ENCODE peak calls at places on chromosomes 7 and 10, in nine cellular contexts. R is mesothelial cell of epicardium, Y is OCI-LY7, Q is spleen, O is foreskin fibroblast, H is HFFc6, S is right lobe of liver, U is colonic mucosa, J is mucosa of descending colon. Z is an unnamed sample.

GRCh38 chr10:123301077-123301875 is 147.1 kb downstream of the BUB3 start:
- DNase-seq in R (no peak), H (no peak), O (peak), U (no peak), J (peak), S (no peak), Y (no peak), Q (no peak), Z (no peak)

GRCh38 chr10:56823849-56824248 is 462.8 kb upstream of the ZWINT start:
- DNase-seq in S (no peak), Q (no peak), Y (peak), R (no peak), O (no peak), H (no peak), U (no peak), J (no peak), Z (no peak)

GRCh38 chr10:235921-236320 is 100.7 kb downstream of the ZMYND11 start:
- DNase-seq in J (no peak), R (no peak), S (no peak), O (peak), Q (no peak), U (no peak), H (no peak), Y (no peak), Z (no peak)

GRCh38 chr7:102273749-102274712 is 12.6 kb upstream of the SH2B2 start:
- DNase-seq in S (no peak), J (peak), H (peak), O (peak), Y (peak), U (peak), R (no peak), Q (no peak), Z (no peak)

GRCh38 chr10:96272986-96273280 is 1.6 kb upstream of the BLNK start:
- DNase-seq in Q (no peak), R (no peak), J (no peak), S (no peak), H (no peak), U (no peak), Y (no peak), O (no peak), Z (no peak)

GRCh38 chr10:53894145-53894544 is 906.9 kb downstream of the PCDH15 start:
- DNase-seq in S (no peak), Q (no peak), H (no peak), Y (no peak), O (no peak), R (no peak), U (peak), J (peak), Z (no peak)

GRCh38 chr7:8881916-8882315 is 448.5 kb downstream of the NXPH1 start:
- DNase-seq in U (no peak), Y (no peak), H (no peak), S (no peak), R (no peak), J (no peak), Q (no peak), O (no peak), Z (no peak)

GRCh38 chr7:80133361-80134104 is 1.1 kb upstream of the GNAI1 start:
- DNase-seq in H (peak), J (peak), Y (no peak), S (no peak), U (no peak), Q (no peak), O (peak), R (no peak), Z (no peak)

GRCh38 chr10:32317795-32318194 is 29.2 kb downstream of the EPC1 start:
- DNase-seq in Q (no peak), O (no peak), J (no peak), U (no peak), R (no peak), Y (peak), H (no peak), S (no peak), Z (no peak)

GRCh38 chr7:25779002-25779546 is 372.9 kb upstream of the NFE2L3 start:
- DNase-seq in H (no peak), Y (no peak), U (no peak), J (no peak), O (no peak), R (no peak), Q (no peak), S (no peak), Z (no peak)

GRCh38 chr10:48590945-48591344 is 13.9 kb downstream of the ARHGAP22 start:
- DNase-seq in Q (no peak), J (no peak), S (no peak), U (no peak), R (no peak), Y (no peak), O (no peak), H (no peak), Z (no peak)

GRCh38 chr10:89171263-89171872 is 35.7 kb downstream of the CH25H start:
- DNase-seq in J (no peak), O (no peak), Y (no peak), H (peak), U (no peak), R (no peak), S (no peak), Q (no peak), Z (no peak)

GRCh38 chr10:131149586-131149985 is 161.9 kb downstream of the TCERG1L start:
- DNase-seq in H (no peak), Q (peak), U (no peak), O (no peak), J (no peak), R (no peak), S (no peak), Y (no peak), Z (no peak)

GRCh38 chr7:29038463-29038862 is 80.3 kb upstream of the TRIL start:
- DNase-seq in U (no peak), R (no peak), H (no peak), J (no peak), Q (no peak), Y (no peak), S (no peak), O (peak), Z (no peak)

GRCh38 chr7:155916926-155917655 is 104.8 kb upstream of the SHH start:
- DNase-seq in H (no peak), Q (peak), S (peak), Y (no peak), J (no peak), R (no peak), O (peak), U (no peak), Z (no peak)

GRCh38 chr10:52447931-52448353 is 133.9 kb downstream of the DKK1 start:
- DNase-seq in J (no peak), Q (no peak), O (peak), H (peak), R (no peak), U (no peak), S (no peak), Y (no peak), Z (no peak)

GRCh38 chr10:73965890-73966768 is 31.8 kb upstream of the VCL start:
- DNase-seq in O (peak), R (peak), Q (no peak), J (peak), Y (no peak), S (peak), H (peak), U (peak), Z (peak)

GRCh38 chr7:95620631-95621030 is 24.3 kb upstream of the PDK4 start:
- DNase-seq in O (no peak), J (no peak), U (no peak), S (no peak), R (no peak), H (no peak), Y (no peak), Q (no peak), Z (no peak)

GRCh38 chr10:79391231-79392019 is 44.2 kb downstream of the PPIF start:
- DNase-seq in Y (no peak), H (no peak), J (no peak), S (no peak), U (peak), O (peak), Q (peak), R (no peak), Z (no peak)

GRCh38 chr7:5614579-5614978 is 166.9 kb downstream of the RNF216 start:
- DNase-seq in Y (no peak), U (no peak), Q (no peak), S (no peak), R (no peak), J (no peak), O (no peak), H (no peak), Z (no peak)

GRCh38 chr7:71408276-71408675 is 276.3 kb downstream of the GALNT17 start:
- DNase-seq in H (no peak), S (no peak), U (no peak), Q (no peak), R (no peak), J (no peak), Y (no peak), O (no peak), Z (no peak)

GRCh38 chr7:68248973-68249372 is 1252.3 kb downstream of the TYW1 start:
- DNase-seq in Q (no peak), Y (no peak), O (no peak), H (no peak), S (no peak), U (no peak), J (no peak), R (no peak), Z (no peak)

GRCh38 chr7:56097700-56098099 is 4.9 kb upstream of the PHKG1 start:
- DNase-seq in U (no peak), H (peak), J (no peak), R (no peak), O (peak), Q (peak), S (no peak), Y (no peak), Z (peak)

GRCh38 chr7:131104611-131105293 is 222.9 kb upstream of the MKLN1 start:
- DNase-seq in H (no peak), S (no peak), Y (peak), U (no peak), Q (no peak), R (no peak), O (peak), J (no peak), Z (no peak)

GRCh38 chr7:151695856-151696555 is 176.3 kb upstream of the RHEB start:
- DNase-seq in H (no peak), U (no peak), Y (no peak), J (no peak), Q (no peak), O (no peak), R (no peak), S (no peak), Z (no peak)

GRCh38 chr7:157973971-157974677 is 613.5 kb downstream of the PTPRN2 start:
- DNase-seq in O (no peak), U (no peak), H (no peak), S (no peak), Q (peak), R (no peak), Y (no peak), J (no peak), Z (no peak)

GRCh38 chr7:23230586-23231195 is 15.9 kb upstream of the GPNMB start:
- DNase-seq in Q (no peak), R (no peak), O (no peak), U (no peak), H (no peak), S (no peak), J (no peak), Y (no peak), Z (no peak)

GRCh38 chr7:13050703-13051102 is 363.3 kb downstream of the ARL4A start:
- DNase-seq in O (peak), Y (no peak), R (no peak), Q (no peak), U (no peak), J (no peak), H (peak), S (no peak), Z (peak)

GRCh38 chr10:26199841-26200240 is 16.7 kb upstream of the GAD2 start:
- DNase-seq in U (no peak), O (no peak), J (no peak), Y (no peak), Q (no peak), H (no peak), R (no peak), S (no peak), Z (no peak)

GRCh38 chr7:144720139-144720538 is 115.7 kb downstream of the TPK1 start:
- DNase-seq in H (no peak), S (no peak), J (no peak), U (no peak), O (no peak), Y (no peak), R (no peak), Q (no peak), Z (no peak)

GRCh38 chr10:31138026-31138553 is 106.4 kb upstream of the ZNF438 start:
- DNase-seq in Y (no peak), S (no peak), U (no peak), R (no peak), H (no peak), J (no peak), Q (no peak), O (peak), Z (no peak)

GRCh38 chr7:130899638-130900401 is 165.8 kb upstream of the KLF14 start:
- DNase-seq in J (peak), H (no peak), U (peak), S (peak), O (peak), R (no peak), Y (peak), Q (no peak), Z (no peak)

GRCh38 chr10:21145751-21146445 is 248.8 kb upstream of the NEBL start:
- DNase-seq in S (no peak), J (no peak), Q (no peak), Y (no peak), U (no peak), R (no peak), H (no peak), O (no peak), Z (no peak)

GRCh38 chr10:98028168-98028770 is 2.2 kb downstream of the CRTAC1 start:
- DNase-seq in R (no peak), O (peak), J (peak), S (peak), U (peak), Q (no peak), Y (peak), H (peak), Z (no peak)

DNA sequence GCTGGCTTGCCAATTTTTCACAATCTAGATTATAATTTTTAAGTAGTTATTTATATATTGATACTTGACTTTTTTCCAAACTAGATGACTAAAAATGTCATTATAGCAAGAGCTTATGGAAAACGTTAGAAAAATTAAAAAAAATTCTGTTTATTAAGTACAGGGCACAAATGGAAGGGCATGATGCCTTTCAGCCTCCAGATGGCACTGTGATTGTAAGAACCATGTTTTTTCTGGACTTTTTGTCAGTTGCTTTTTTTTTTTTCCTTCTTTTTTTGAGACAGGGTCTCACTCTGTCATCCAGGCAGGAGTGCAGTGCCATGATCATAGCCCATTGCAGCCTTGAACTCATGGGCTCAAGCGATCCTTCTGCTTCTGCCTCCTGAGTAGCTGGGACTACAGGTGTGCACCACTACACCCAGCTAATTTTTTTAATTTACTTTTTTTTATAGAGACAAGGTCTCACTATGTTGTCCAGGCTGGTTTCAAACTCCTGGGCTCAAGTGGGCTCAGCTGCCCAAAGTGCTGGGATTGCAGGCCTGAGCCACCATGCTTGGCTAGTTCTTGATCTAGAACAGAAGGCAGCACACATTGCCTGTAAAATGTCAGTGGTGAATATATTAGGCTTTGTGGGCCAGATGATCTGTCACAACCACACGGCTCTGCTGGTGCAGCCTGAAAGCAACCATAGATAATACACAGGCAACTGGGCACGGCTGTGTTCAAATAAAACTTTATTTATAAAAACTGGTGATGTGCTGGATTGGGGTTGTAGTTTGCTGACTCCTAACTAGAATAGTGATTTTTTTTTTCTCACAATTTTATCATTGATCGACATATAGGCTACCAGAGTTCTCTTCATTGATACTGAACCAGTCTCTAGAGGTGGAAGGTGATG is 27.4 kb downstream of the UCMA start:
- DNase-seq in R (no peak), Y (peak), S (no peak), U (no peak), J (peak), O (peak), Q (no peak), H (peak), Z (peak)
- TF ChIP-seq CTCF in R (peak), Y (peak), S (peak), U (peak), J (peak), O (peak), Q (peak), H (peak), Z (peak)

GRCh38 chr7:207418-208127 is 15.2 kb downstream of the FAM20C start:
- DNase-seq in Y (no peak), Q (no peak), O (no peak), J (no peak), U (no peak), R (no peak), S (no peak), H (no peak), Z (no peak)
- TF ChIP-seq CTCF in Y (no peak), Q (no peak), O (peak), J (no peak), U (no peak), R (peak), S (no peak), H (peak), Z (peak)

DNA sequence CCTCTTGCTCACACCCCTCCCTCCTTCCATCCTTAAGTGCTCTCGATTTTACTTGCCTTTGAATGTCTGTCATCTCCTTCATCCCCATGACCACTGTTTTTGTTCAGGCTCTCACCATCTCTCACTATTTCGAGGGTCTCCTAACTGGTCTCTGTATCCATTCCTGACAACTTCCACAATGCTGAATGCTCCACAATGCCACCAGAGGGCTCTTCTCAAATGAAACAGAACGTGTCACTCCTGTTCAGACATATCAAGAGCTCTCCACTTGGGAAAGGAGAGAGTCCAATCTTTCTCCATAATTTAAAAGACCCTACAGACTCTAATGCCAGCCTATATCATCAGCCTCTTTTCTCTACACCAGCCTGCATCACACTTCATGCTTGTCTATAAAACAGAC is 9.0 kb upstream of the SLC13A1 start:
- DNase-seq in S (no peak), U (no peak), Y (peak), J (peak), Q (no peak), R (no peak), O (no peak), H (no peak), Z (no peak)
- TF ChIP-seq CTCF in S (peak), U (peak), Y (peak), J (no peak), Q (no peak), R (no peak), O (no peak), H (no peak), Z (no peak)

DNA sequence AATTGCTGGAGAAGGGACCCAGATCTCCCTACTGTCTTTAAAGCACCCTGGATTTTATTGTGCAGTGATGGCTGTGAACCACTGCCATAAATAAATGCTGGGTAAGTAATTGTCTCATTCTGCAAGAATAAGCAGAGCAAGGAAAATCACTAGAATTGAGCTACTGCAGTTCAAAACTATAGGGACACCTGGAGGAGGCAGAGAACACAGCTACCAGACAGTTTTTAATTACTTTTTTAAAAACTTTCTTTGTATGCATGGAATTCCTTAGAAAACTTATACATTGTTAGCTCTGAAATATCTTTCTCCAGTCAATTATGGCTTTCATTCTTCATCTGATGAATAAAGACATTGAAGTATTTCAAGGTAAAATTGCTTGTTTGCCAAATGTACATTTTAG is 866.3 kb upstream of the GHITM start:
- DNase-seq in R (no peak), J (no peak), H (no peak), O (no peak), U (no peak), S (no peak), Y (no peak), Q (no peak), Z (no peak)
- TF ChIP-seq CTCF in R (no peak), J (no peak), H (no peak), O (no peak), U (no peak), S (no peak), Y (no peak), Q (no peak), Z (no peak)

DNA sequence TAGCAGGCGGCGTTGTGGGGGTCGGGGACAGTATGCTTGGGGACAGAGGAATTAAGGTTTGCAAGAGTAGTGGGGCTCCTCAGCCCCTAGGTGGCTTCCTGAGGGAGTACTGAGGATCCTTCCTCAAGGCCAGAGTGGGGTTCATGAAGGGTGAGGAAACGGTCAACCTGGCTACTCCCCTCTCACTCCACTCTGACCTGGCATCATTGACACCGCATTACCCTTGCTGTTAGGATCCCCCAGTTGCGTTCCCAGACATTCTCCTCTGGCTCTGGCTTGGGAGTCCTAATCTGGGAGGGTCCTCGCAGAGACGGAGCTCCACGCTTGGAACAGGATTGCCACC is 496 bp downstream of the EPHB6 start:
- DNase-seq in Y (no peak), O (peak), S (no peak), Q (no peak), H (no peak), R (no peak), U (no peak), J (no peak), Z (no peak)
- TF ChIP-seq CTCF in Y (no peak), O (peak), S (no peak), Q (no peak), H (no peak), R (no peak), U (no peak), J (no peak), Z (no peak)

Z was measured in AG09319.